ENCODE peak calls at places on chromosome 1, in seven cellular contexts. I, B, L, Z, C, O and P are unnamed samples.

GRCh38 chr1:156421939-156422601 is 53.1 kb downstream of the RHBG start:
- DNase-seq in B (no peak), Z (no peak), L (no peak), C (no peak), O (no peak), I (no peak), P (no peak)

GRCh38 chr1:147902183-147902845 is at the start of gene GJA8:
- DNase-seq in L (no peak), O (no peak), I (no peak), B (no peak), C (no peak), Z (no peak), P (no peak)

GRCh38 chr1:51491166-51491981 is 27.7 kb downstream of the EPS15 start:
- DNase-seq in I (no peak), O (peak), L (no peak), Z (no peak), B (no peak), C (no peak), P (no peak)

GRCh38 chr1:94660994-94661393 is 119.4 kb upstream of the F3 start:
- DNase-seq in C (no peak), Z (peak), O (no peak), L (no peak), B (no peak), I (peak), P (peak)

GRCh38 chr1:11653616-11654570 is at the start of gene FBXO2:
- DNase-seq in Z (no peak), L (no peak), B (no peak), I (no peak), C (no peak), O (peak), P (peak)

GRCh38 chr1:67211589-67212563 is 45.6 kb downstream of the IL23R start:
- DNase-seq in O (peak), C (no peak), B (no peak), I (peak), L (no peak), Z (peak), P (no peak)

GRCh38 chr1:214028569-214028968 is 40.8 kb downstream of the PROX1 start:
- DNase-seq in B (no peak), L (no peak), O (no peak), C (no peak), I (no peak), Z (no peak), P (no peak)

GRCh38 chr1:180194546-180195207 is 35.4 kb upstream of the LHX4 start:
- DNase-seq in B (no peak), C (no peak), O (no peak), Z (no peak), L (no peak), I (no peak), P (no peak)

GRCh38 chr1:192485692-192486436 is 89.7 kb upstream of the RGS1 start:
- DNase-seq in L (peak), I (peak), Z (peak), O (peak), C (no peak), B (peak), P (peak)

GRCh38 chr1:222974496-222974895 is 159.7 kb downstream of the DISP1 start:
- DNase-seq in I (peak), O (peak), B (peak), C (no peak), L (no peak), Z (peak), P (peak)

GRCh38 chr1:63784489-63785390 is 10.9 kb downstream of the ROR1 start:
- DNase-seq in B (no peak), I (no peak), C (no peak), O (no peak), L (no peak), Z (no peak), P (no peak)

GRCh38 chr1:40162791-40163441 is 1.7 kb downstream of the RLF start:
- DNase-seq in B (no peak), L (no peak), C (no peak), Z (no peak), O (peak), I (peak), P (peak)

GRCh38 chr1:117565083-117565556 is 40.7 kb upstream of the TENT5C start:
- DNase-seq in L (no peak), O (no peak), Z (no peak), B (no peak), C (no peak), I (no peak), P (no peak)

GRCh38 chr1:210438928-210439841 is 110.5 kb downstream of the HHAT start:
- DNase-seq in C (peak), Z (peak), B (peak), I (peak), O (peak), L (no peak), P (peak)

GRCh38 chr1:237038211-237038610 is 3.8 kb upstream of the RYR2 start:
- DNase-seq in O (no peak), L (no peak), I (no peak), B (no peak), Z (no peak), C (no peak), P (no peak)

GRCh38 chr1:47761201-47761930 is 235.8 kb downstream of the TRABD2B start:
- DNase-seq in C (no peak), L (no peak), I (no peak), Z (no peak), B (no peak), O (no peak), P (no peak)

GRCh38 chr1:209335090-209335692 is 248.3 kb upstream of the CAMK1G start:
- DNase-seq in O (peak), I (peak), L (no peak), B (peak), C (no peak), Z (peak), P (no peak)

GRCh38 chr1:32112800-32113375 is 5.0 kb downstream of the KPNA6 start:
- DNase-seq in I (no peak), Z (no peak), B (no peak), C (no peak), O (no peak), L (no peak), P (no peak)

GRCh38 chr1:238649200-238649599 is 737.2 kb upstream of the CHRM3 start:
- DNase-seq in C (no peak), B (no peak), O (no peak), I (no peak), Z (no peak), L (no peak), P (no peak)

GRCh38 chr1:44810101-44810761 is 1.9 kb downstream of the BTBD19 start:
- DNase-seq in L (no peak), I (peak), Z (no peak), B (no peak), O (no peak), C (no peak), P (no peak)

GRCh38 chr1:167899253-167899681 is 14.7 kb downstream of the ADCY10 start:
- DNase-seq in B (no peak), I (peak), L (peak), C (no peak), Z (peak), O (no peak), P (peak)

GRCh38 chr1:161080391-161081150 is 8.8 kb downstream of the NECTIN4 start:
- DNase-seq in O (peak), Z (peak), C (no peak), I (peak), L (no peak), B (no peak), P (peak)

GRCh38 chr1:31633117-31633516 is 11.6 kb downstream of the PEF1 start:
- DNase-seq in C (no peak), I (no peak), Z (no peak), B (no peak), L (no peak), O (peak), P (no peak)

GRCh38 chr1:230109066-230109465 is 42.0 kb downstream of the GALNT2 start:
- DNase-seq in O (no peak), B (no peak), I (no peak), Z (no peak), L (no peak), C (no peak), P (no peak)

GRCh38 chr1:23791434-23792047 is 596 bp downstream of the LYPLA2 start:
- DNase-seq in L (no peak), O (peak), I (no peak), C (no peak), B (no peak), Z (no peak), P (no peak)

GRCh38 chr1:178126790-178127189 is 32.9 kb downstream of the RASAL2 start:
- DNase-seq in Z (peak), C (peak), I (peak), L (no peak), B (peak), O (peak), P (peak)

GRCh38 chr1:29519733-29520132 is 283.4 kb downstream of the PTPRU start:
- DNase-seq in L (no peak), O (no peak), Z (no peak), B (no peak), I (no peak), C (no peak), P (no peak)

GRCh38 chr1:33099290-33100118 is 18.6 kb downstream of the AZIN2 start:
- DNase-seq in B (peak), I (peak), C (peak), Z (peak), L (no peak), O (peak), P (peak)

GRCh38 chr1:198892065-198892464 is 253.2 kb downstream of the PTPRC start:
- DNase-seq in I (peak), C (no peak), Z (peak), O (no peak), B (peak), L (no peak), P (peak)

GRCh38 chr1:218851601-218852000 is 322.1 kb upstream of the LYPLAL1 start:
- DNase-seq in B (peak), C (no peak), I (no peak), Z (peak), L (no peak), O (no peak), P (peak)

GRCh38 chr1:225977937-225978748 is 21.0 kb downstream of the SDE2 start:
- DNase-seq in C (no peak), I (no peak), O (no peak), B (no peak), L (no peak), Z (no peak), P (no peak)

GRCh38 chr1:70458120-70458519 is 47.1 kb downstream of the CTH start:
- DNase-seq in B (no peak), L (no peak), I (no peak), Z (no peak), C (no peak), O (no peak), P (no peak)

DNA sequence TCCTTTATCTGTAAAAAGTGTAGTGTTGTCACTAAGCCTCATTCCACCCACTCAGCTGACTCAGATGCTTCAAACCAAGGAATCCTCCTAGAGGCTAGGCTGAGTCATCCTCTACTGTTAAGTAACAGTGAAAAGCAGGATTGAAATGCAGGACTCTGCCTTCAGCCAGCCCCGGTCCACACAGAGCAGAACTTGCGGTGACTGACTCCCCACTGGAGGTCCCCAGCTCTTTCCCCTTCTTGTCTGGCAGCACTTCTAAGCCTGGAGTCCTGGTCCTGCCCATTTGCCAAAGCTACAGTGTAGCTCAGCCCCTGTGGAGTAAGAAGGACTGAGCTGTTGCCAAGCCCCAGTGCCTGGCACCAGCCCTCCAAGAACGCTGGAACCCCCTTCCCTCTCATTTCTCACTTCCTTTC is 1.7 kb downstream of the RAB7B start:
- DNase-seq in O (peak), C (peak), B (peak), L (peak), I (peak), Z (peak), P (peak)
- H3K4me3 ChIP-seq in O (peak), C (peak), B (peak), L (peak), I (peak), Z (no peak), P (peak)

DNA sequence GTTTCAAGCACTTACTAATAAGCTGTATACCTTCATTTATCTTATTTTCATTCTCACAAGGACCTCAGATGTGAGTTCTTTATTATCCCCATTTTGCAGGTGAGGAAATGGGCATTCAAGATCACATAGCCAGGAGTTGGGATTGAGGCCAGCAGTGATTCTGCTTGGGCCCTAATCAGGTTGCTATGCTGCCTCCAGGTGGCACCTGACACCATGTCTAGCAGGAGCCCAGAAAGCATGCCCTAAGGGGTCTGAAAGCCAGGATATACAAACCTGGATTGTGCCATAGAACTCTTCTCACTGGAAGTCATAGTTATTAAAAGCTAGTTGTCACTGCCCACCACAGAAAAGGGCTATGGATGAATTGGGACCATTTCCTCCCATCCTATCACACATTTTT is 61.1 kb downstream of the FYB2 start:
- DNase-seq in C (no peak), L (no peak), B (no peak), O (peak), I (no peak), Z (no peak), P (no peak)
- TF ChIP-seq CTCF in C (peak), L (no peak), B (no peak), O (peak), I (no peak), Z (no peak), P (no peak)

DNA sequence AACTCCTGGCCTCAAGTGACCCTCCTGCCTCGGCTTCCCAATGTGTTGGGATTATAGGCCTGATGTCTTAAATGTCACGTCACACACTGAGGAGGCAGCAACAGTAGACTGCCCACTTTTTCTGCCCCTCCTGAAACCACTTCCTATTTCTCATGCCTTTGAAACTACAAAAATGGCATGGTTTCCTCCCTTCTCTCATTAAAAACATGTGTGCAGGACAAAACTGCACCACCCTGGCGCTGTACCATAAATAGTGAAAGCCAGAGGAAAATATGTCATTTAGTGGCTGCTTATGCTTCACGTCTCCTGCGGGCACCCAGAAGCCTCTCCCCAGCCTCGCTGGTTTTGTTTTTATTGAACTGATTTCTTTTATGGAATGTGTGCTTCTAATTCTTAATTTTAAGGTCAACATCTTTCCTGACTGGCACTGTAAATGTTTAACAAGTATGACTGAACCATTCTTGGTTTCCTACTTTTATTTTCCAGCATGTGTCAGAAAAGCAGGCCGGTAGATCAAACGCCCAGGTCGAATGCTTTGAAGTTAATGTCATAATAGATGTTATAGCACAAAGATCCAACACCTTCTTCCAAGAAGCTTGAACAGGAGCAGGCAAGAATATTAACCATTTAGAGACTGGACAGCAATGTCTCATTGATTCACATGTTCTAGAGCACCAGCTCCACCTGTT is 59.6 kb upstream of the C1orf87 start:
- DNase-seq in I (peak), B (peak), C (no peak), O (peak), Z (peak), L (no peak), P (peak)
- H3K4me3 ChIP-seq in I (peak), B (no peak), C (no peak), O (no peak), Z (no peak), L (peak), P (no peak)

GRCh38 chr1:110471131-110471530 is 20.2 kb downstream of the PROK1 start:
- DNase-seq in Z (no peak), B (no peak), I (no peak), L (no peak), O (no peak), C (no peak), P (no peak)
- TF ChIP-seq CTCF in Z (no peak), B (no peak), I (no peak), L (no peak), O (no peak), C (no peak), P (no peak)